ENCODE peak calls at places on chromosomes 1 and 21, in eight cellular contexts. E is endothelial cell; Q is activated CD8-positive, alpha-beta memory T cell treated with anti-CD3 and anti-CD28 coated beads, Interleukin-2, amount 50 U/mL, for 48 hours; U is HTR-8/SVneo; G is pancreas; M is activated naive CD4-positive, alpha-beta T cell; S is MV-4-11; A is NT2/D1. N is an unnamed sample.

GRCh38 chr1:214977133-214977532 is 105.4 kb upstream of the KCNK2 start:
- DNase-seq in E (no peak), S (no peak), Q (no peak), U (no peak), A (peak), M (no peak), G (no peak), N (no peak)

GRCh38 chr1:12658531-12659453 is 14.9 kb downstream of the AADACL4 start:
- DNase-seq in G (peak), U (peak), M (peak), E (peak), Q (peak), A (peak), S (peak), N (peak)

GRCh38 chr1:8408151-8408839 is 90.4 kb downstream of the SLC45A1 start:
- DNase-seq in A (no peak), Q (no peak), G (peak), S (no peak), U (no peak), M (no peak), E (no peak), N (peak)

GRCh38 chr1:207393610-207394009 is 60.5 kb upstream of the CR2 start:
- DNase-seq in A (no peak), Q (no peak), U (no peak), E (no peak), G (no peak), S (no peak), M (no peak), N (peak)

GRCh38 chr1:110615548-110616130 is 9.5 kb upstream of the KCNA2 start:
- DNase-seq in M (peak), E (peak), S (peak), A (peak), Q (peak), U (peak), G (peak), N (peak)

GRCh38 chr1:10573446-10573845 is 98.7 kb downstream of the PEX14 start:
- DNase-seq in U (no peak), A (no peak), Q (no peak), S (no peak), E (no peak), G (no peak), M (no peak), N (peak)

GRCh38 chr1:221141606-221142285 is 262.5 kb downstream of the HLX start:
- DNase-seq in A (peak), S (no peak), U (no peak), G (no peak), Q (no peak), E (no peak), M (no peak), N (peak)

GRCh38 chr1:211557894-211558625 is 20.9 kb downstream of the SLC30A1 start:
- DNase-seq in U (no peak), G (no peak), S (no peak), E (no peak), A (no peak), M (no peak), Q (no peak), N (no peak)

GRCh38 chr1:203593723-203594122 is 32.9 kb upstream of the ATP2B4 start:
- DNase-seq in Q (peak), M (peak), G (peak), S (peak), U (no peak), A (no peak), E (no peak), N (peak)

GRCh38 chr1:175514309-175515001 is 228.9 kb downstream of the TNR start:
- DNase-seq in U (no peak), G (no peak), M (no peak), Q (no peak), A (no peak), E (peak), S (peak), N (no peak)

GRCh38 chr1:93081716-93082115 is 2.6 kb downstream of the MTF2 start:
- DNase-seq in G (no peak), S (peak), A (no peak), E (no peak), M (no peak), U (peak), Q (no peak), N (peak)

GRCh38 chr1:67575861-67576260 is 109.1 kb upstream of the GADD45A start:
- DNase-seq in U (peak), G (no peak), E (no peak), Q (no peak), A (no peak), M (no peak), S (no peak), N (peak)

GRCh38 chr1:17569200-17570139 is 30.0 kb downstream of the ARHGEF10L start:
- DNase-seq in G (peak), U (peak), E (no peak), M (no peak), S (peak), A (no peak), Q (no peak), N (peak)

GRCh38 chr1:246779561-246780175 is 55.5 kb downstream of the SCCPDH start:
- DNase-seq in Q (peak), U (no peak), E (no peak), A (no peak), S (no peak), M (no peak), G (no peak), N (no peak)

GRCh38 chr1:98405581-98406059 is 255.9 kb upstream of the SNX7 start:
- DNase-seq in U (no peak), S (no peak), M (no peak), A (no peak), Q (no peak), G (no peak), E (no peak), N (no peak)

GRCh38 chr1:5140136-5140535 is 485.7 kb downstream of the AJAP1 start:
- DNase-seq in Q (no peak), S (no peak), E (no peak), A (no peak), M (no peak), U (no peak), G (no peak), N (no peak)

GRCh38 chr1:89995595-89996397 is 886 bp downstream of the ZNF326 start:
- DNase-seq in E (no peak), M (no peak), Q (no peak), G (no peak), S (peak), U (no peak), A (peak), N (no peak)

GRCh38 chr21:33300701-33301631 is 23.8 kb upstream of the IFNAR1 start:
- DNase-seq in S (peak), M (no peak), A (no peak), Q (no peak), G (no peak), E (no peak), U (no peak), N (no peak)

GRCh38 chr1:70392626-70393025 is 18.4 kb upstream of the CTH start:
- DNase-seq in U (no peak), Q (no peak), G (no peak), M (no peak), A (no peak), E (no peak), S (no peak), N (no peak)

GRCh38 chr21:38958940-38959685 is 153.4 kb downstream of the ETS2 start:
- DNase-seq in Q (no peak), G (no peak), U (no peak), E (no peak), M (no peak), A (no peak), S (peak), N (peak)

GRCh38 chr1:44543064-44543815 is 131.0 kb downstream of the TMEM53 start:
- DNase-seq in M (no peak), E (peak), A (peak), G (no peak), U (no peak), Q (no peak), S (peak), N (no peak)

GRCh38 chr1:100597069-100597741 is 59.3 kb downstream of the GPR88 start:
- DNase-seq in M (no peak), U (peak), A (no peak), G (no peak), Q (no peak), E (no peak), S (peak), N (peak)

GRCh38 chr1:29703596-29703995 is 467.3 kb downstream of the PTPRU start:
- DNase-seq in M (no peak), S (no peak), E (peak), Q (no peak), A (no peak), U (peak), G (no peak), N (peak)

GRCh38 chr1:207389728-207390464 is 64.2 kb upstream of the CR2 start:
- DNase-seq in G (no peak), E (no peak), M (no peak), Q (no peak), A (no peak), U (no peak), S (no peak), N (peak)

GRCh38 chr1:178633068-178633467 is 92.0 kb upstream of the RALGPS2 start:
- DNase-seq in Q (no peak), S (no peak), U (peak), M (no peak), A (no peak), E (no peak), G (no peak), N (peak)

GRCh38 chr1:201646623-201647022 is 107.7 kb downstream of the NAV1 start:
- DNase-seq in Q (no peak), S (no peak), M (no peak), A (no peak), G (no peak), E (no peak), U (no peak), N (no peak)

GRCh38 chr1:216422821-216423529 is at the start of gene USH2A:
- DNase-seq in E (no peak), G (peak), S (no peak), U (no peak), A (no peak), M (no peak), Q (no peak), N (no peak)

GRCh38 chr1:154148787-154149186 is 6.1 kb downstream of the NUP210L start:
- DNase-seq in M (no peak), Q (no peak), A (no peak), E (no peak), S (peak), U (no peak), G (no peak), N (no peak)